ENCODE peak calls at places on chromosomes 4 and X, in four cellular contexts. X is MM.1S, O is endodermal cell, W is astrocyte. H is an unnamed sample.

GRCh38 chrX:103249805-103250204 is 5.2 kb downstream of the TCEAL8 start:
- DNase-seq in X (no peak), O (no peak), W (no peak), H (no peak)

GRCh38 chr4:74934016-74934821 is 1.3 kb downstream of the PARM1 start:
- DNase-seq in X (peak), O (peak), W (peak), H (peak)

GRCh38 chr4:53563824-53564223 is 27.5 kb downstream of the LNX1 start:
- DNase-seq in X (no peak), O (no peak), W (peak), H (no peak)

GRCh38 chr4:181162266-181163063 is 1080.7 kb upstream of the TENM3 start:
- DNase-seq in X (no peak), O (no peak), W (no peak), H (no peak)

GRCh38 chr4:158538176-158538575 is 16.5 kb downstream of the RXFP1 start:
- DNase-seq in X (no peak), O (no peak), W (peak), H (no peak)

GRCh38 chr4:10974371-10974770 is 289.8 kb upstream of the CLNK start:
- DNase-seq in X (no peak), O (no peak), W (no peak), H (no peak)

GRCh38 chrX:11458175-11458574 is 165.0 kb downstream of the AMELX start:
- DNase-seq in X (no peak), O (no peak), W (peak), H (no peak)

GRCh38 chr4:123120473-123120872 is 198.1 kb upstream of the NUDT6 start:
- DNase-seq in X (no peak), O (no peak), W (peak), H (no peak)

GRCh38 chr4:165905405-165906027 is 32.5 kb downstream of the TLL1 start:
- DNase-seq in X (no peak), O (no peak), W (peak), H (no peak)

GRCh38 chr4:2646386-2647149 is 109.6 kb downstream of the TNIP2 start:
- DNase-seq in X (no peak), O (no peak), W (no peak), H (no peak)

GRCh38 chr4:72468904-72469502 is 100.0 kb downstream of the ADAMTS3 start:
- DNase-seq in X (peak), O (no peak), W (peak), H (no peak)

GRCh38 chrX:24646745-24647182 is 383 bp downstream of the PCYT1B start:
- DNase-seq in X (no peak), O (no peak), W (no peak), H (no peak)

GRCh38 chrX:46791927-46792825 is 33.3 kb upstream of the SLC9A7 start:
- DNase-seq in X (no peak), O (peak), W (peak), H (no peak)

GRCh38 chrX:103818844-103819243 is 13.2 kb downstream of the RAB9B start:
- DNase-seq in X (no peak), O (no peak), W (no peak), H (no peak)

GRCh38 chrX:10496345-10496965 is 123.9 kb downstream of the MID1 start:
- DNase-seq in X (peak), O (no peak), W (peak), H (no peak)

GRCh38 chr4:111228396-111228795 is 605.5 kb upstream of the PITX2 start:
- DNase-seq in X (no peak), O (no peak), W (peak), H (no peak)

GRCh38 chr4:39037491-39037825 is 5.2 kb upstream of the TMEM156 start:
- DNase-seq in X (no peak), O (no peak), W (peak), H (no peak)

GRCh38 chr4:187387709-187388108 is 607.9 kb upstream of the ZFP42 start:
- DNase-seq in X (no peak), O (no peak), W (no peak), H (no peak)

GRCh38 chr4:5341151-5341925 is 290.1 kb downstream of the STK32B start:
- DNase-seq in X (no peak), O (no peak), W (peak), H (no peak)

GRCh38 chr4:94895081-94895480 is 137.3 kb downstream of the BMPR1B start:
- DNase-seq in X (no peak), O (no peak), W (no peak), H (no peak)

GRCh38 chrX:9940397-9940796 is 26.8 kb upstream of the CLDN34 start:
- DNase-seq in X (no peak), O (no peak), W (peak), H (no peak)

GRCh38 chr4:81049310-81049709 is 18.8 kb downstream of the BMP3 start:
- DNase-seq in X (no peak), O (no peak), W (no peak), H (no peak)

GRCh38 chr4:7387925-7388324 is 46.8 kb downstream of the PSAPL1 start:
- DNase-seq in X (no peak), O (no peak), W (no peak), H (no peak)

GRCh38 chr4:101290651-101291050 is 56.7 kb downstream of the PPP3CA start:
- DNase-seq in X (no peak), O (no peak), W (no peak), H (no peak)

GRCh38 chr4:4317496-4318232 is 27.6 kb downstream of the ZBTB49 start:
- DNase-seq in X (no peak), O (peak), W (no peak), H (no peak)

GRCh38 chr4:187606581-187606980 is 389.0 kb upstream of the ZFP42 start:
- DNase-seq in X (peak), O (peak), W (peak), H (peak)

GRCh38 chr4:186854256-186854655 is 130.6 kb upstream of the FAT1 start:
- DNase-seq in X (no peak), O (no peak), W (peak), H (no peak)

GRCh38 chr4:46503739-46504138 is 113.8 kb upstream of the GABRA2 start:
- DNase-seq in X (no peak), O (no peak), W (no peak), H (no peak)

GRCh38 chr4:163331629-163332360 is 601 bp downstream of the NPY1R start:
- DNase-seq in X (no peak), O (peak), W (peak), H (no peak)

GRCh38 chr4:163330828-163331628 is 1.4 kb downstream of the NPY1R start:
- DNase-seq in X (no peak), O (no peak), W (no peak), H (no peak)

GRCh38 chr4:163335384-163335783 is 3.0 kb upstream of the NPY1R start:
- DNase-seq in X (no peak), O (no peak), W (no peak), H (no peak)

DNA sequence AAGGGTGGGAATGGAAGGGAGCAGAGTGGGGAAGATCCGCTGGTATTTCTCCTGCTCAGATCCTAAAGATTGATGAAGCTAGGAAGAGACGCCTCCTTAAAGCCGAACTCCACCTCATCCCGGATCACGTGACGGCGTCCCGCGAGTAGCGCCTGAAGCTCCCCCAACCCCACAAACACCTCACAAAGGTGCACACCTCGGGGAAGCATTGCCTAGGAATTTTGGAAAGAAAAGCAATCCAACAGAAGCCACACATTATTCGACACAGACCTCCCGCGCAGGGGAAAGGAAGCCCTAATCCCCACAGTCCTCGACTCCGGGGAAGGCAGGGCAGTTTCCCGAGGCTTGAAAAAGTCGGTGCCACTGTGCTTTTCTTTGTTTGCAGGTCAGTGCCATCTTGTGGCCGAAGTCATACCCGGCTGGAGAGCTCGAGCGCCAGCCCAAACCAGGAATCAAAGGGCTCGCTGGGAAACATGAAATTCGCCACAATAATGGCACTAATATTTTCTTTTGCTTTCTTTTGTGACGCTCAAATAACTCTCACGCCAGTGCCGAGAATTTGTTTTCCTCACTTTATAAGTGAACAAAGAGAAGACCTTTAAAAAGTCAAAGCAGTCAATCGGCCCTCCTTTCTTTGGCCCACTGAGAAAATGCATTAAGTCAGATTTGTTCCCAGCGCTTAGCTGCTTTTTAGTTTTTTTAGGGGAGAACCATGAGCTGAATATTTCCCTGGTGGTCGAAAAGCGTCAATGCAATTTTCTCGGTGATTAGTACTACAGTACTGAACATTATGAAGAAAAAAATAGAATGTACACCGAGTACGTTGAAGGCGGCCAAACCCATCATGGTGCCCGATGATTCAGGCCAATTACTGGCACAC is at the start of gene NPY1R:
- DNase-seq in X (peak), O (peak), W (peak), H (peak)
- H3K4me3 ChIP-seq in X (peak), O (peak), W (peak), H (peak)

GRCh38 chrX:102126863-102127262 is 1.4 kb downstream of the TCEAL2 start:
- DNase-seq in X (no peak), O (peak), W (no peak), H (no peak)

DNA sequence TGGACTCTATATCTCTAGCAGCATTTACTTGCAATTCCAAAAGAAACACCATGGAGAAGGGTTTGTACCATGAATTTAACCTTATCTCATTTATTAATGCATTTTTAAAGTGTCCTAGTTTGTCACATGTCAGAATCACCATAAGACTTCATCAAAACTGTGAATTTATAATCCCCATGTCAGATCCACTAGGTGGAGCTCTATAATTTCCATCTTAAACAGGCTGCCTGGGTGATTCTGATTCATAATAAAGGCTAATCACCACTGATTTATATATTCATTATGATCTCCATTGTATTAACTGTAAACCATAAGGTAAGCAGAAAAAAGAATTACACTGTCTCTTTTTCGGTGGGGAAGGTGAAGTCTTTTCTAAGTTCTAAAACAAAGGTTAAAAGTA is 4.0 kb downstream of the TCEAL2 start:
- DNase-seq in X (peak), O (no peak), W (no peak), H (no peak)
- TF ChIP-seq CTCF in X (peak), O (peak), W (no peak), H (peak)

DNA sequence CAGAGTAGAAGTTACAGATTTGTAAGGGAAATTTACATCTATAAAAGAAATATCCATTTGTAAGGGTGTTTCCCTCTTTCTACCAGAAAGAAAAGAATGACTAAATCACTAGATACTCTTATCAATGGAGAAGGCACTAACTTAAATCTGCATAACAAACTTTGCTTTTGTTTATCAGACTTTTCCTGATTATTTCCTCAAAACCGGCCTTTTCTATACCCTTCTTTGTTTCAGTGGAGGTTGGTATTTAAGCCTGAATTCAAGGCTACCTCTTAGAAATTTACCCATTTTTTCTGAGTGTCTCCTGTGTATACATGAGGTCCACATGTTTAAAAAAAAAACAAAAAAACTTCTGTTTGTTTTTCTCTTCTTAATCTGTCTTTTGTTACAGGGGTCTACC is 80.4 kb upstream of the GRPR start:
- DNase-seq in X (no peak), O (no peak), W (no peak), H (no peak)
- H3K9ac ChIP-seq in X (no peak), O (no peak), W (no peak), H (no peak)

GRCh38 chr4:108425988-108426387 is 194.4 kb upstream of the RPL34 start:
- DNase-seq in X (no peak), O (no peak), W (peak), H (no peak)
- H3K4me3 ChIP-seq in X (no peak), O (no peak), W (peak), H (no peak)

GRCh38 chr4:129972257-129972656 is 876.3 kb downstream of the C4orf33 start:
- DNase-seq in X (peak), O (peak), W (no peak), H (no peak)
- TF ChIP-seq CTCF in X (no peak), O (peak), W (no peak), H (no peak)

H was measured in colonic mucosa.